ENCODE peak calls at places on chromosomes 11 and 22, in six cellular contexts. F, S, W, L, N and I are unnamed samples.

GRCh38 chr11:26011474-26011873 is 320.5 kb upstream of the ANO3 start:
- DNase-seq in F (no peak), S (no peak), W (no peak), L (no peak), N (no peak), I (no peak)

GRCh38 chr22:49045276-49045675 is 782.4 kb downstream of the BRD1 start:
- DNase-seq in F (no peak), S (no peak), W (no peak), L (no peak), N (no peak), I (no peak)

GRCh38 chr11:18792066-18792591 is 531 bp upstream of the PTPN5 start:
- DNase-seq in F (no peak), S (no peak), W (no peak), L (no peak), N (no peak), I (no peak)

GRCh38 chr22:23834830-23835772 is 3.7 kb downstream of the DERL3 start:
- DNase-seq in F (peak), S (no peak), W (no peak), L (peak), N (peak), I (no peak)

GRCh38 chr11:93169950-93170561 is 27.7 kb downstream of the SLC36A4 start:
- DNase-seq in F (no peak), S (no peak), W (no peak), L (no peak), N (no peak), I (no peak)

GRCh38 chr11:114256898-114257286 is 39.3 kb upstream of the NNMT start:
- DNase-seq in F (no peak), S (no peak), W (no peak), L (no peak), N (no peak), I (no peak)

GRCh38 chr22:29480512-29481264 is 670 bp downstream of the NEFH start:
- DNase-seq in F (peak), S (peak), W (no peak), L (peak), N (no peak), I (no peak)

GRCh38 chr11:22244986-22245592 is 52.2 kb downstream of the ANO5 start:
- DNase-seq in F (no peak), S (no peak), W (no peak), L (peak), N (no peak), I (no peak)

GRCh38 chr11:93122535-93122934 is 75.3 kb downstream of the SLC36A4 start:
- DNase-seq in F (no peak), S (no peak), W (no peak), L (no peak), N (no peak), I (no peak)

GRCh38 chr11:57456960-57457642 is 3.2 kb upstream of the RTN4RL2 start:
- DNase-seq in F (peak), S (peak), W (peak), L (peak), N (peak), I (no peak)

GRCh38 chr11:108135845-108136599 is 14.7 kb downstream of the ACAT1 start:
- DNase-seq in F (no peak), S (no peak), W (no peak), L (no peak), N (no peak), I (no peak)

GRCh38 chr11:70547386-70547785 is 149.1 kb downstream of the CTTN start:
- DNase-seq in F (no peak), S (no peak), W (no peak), L (no peak), N (no peak), I (no peak)

GRCh38 chr11:61148016-61148640 is 13.1 kb downstream of the VPS37C start:
- DNase-seq in F (peak), S (no peak), W (no peak), L (no peak), N (no peak), I (no peak)

GRCh38 chr11:116312560-116313340 is 460.0 kb downstream of the BUD13 start:
- DNase-seq in F (peak), S (no peak), W (peak), L (peak), N (peak), I (no peak)

GRCh38 chr11:18669211-18669593 is 29.4 kb upstream of the TMEM86A start:
- DNase-seq in F (no peak), S (no peak), W (no peak), L (no peak), N (no peak), I (no peak)

GRCh38 chr11:102836290-102836875 is 7.0 kb downstream of the MMP3 start:
- DNase-seq in F (no peak), S (no peak), W (no peak), L (peak), N (no peak), I (no peak)

GRCh38 chr11:114618139-114618538 is 22.6 kb upstream of the NXPE4 start:
- DNase-seq in F (no peak), S (no peak), W (no peak), L (no peak), N (no peak), I (no peak)

DNA sequence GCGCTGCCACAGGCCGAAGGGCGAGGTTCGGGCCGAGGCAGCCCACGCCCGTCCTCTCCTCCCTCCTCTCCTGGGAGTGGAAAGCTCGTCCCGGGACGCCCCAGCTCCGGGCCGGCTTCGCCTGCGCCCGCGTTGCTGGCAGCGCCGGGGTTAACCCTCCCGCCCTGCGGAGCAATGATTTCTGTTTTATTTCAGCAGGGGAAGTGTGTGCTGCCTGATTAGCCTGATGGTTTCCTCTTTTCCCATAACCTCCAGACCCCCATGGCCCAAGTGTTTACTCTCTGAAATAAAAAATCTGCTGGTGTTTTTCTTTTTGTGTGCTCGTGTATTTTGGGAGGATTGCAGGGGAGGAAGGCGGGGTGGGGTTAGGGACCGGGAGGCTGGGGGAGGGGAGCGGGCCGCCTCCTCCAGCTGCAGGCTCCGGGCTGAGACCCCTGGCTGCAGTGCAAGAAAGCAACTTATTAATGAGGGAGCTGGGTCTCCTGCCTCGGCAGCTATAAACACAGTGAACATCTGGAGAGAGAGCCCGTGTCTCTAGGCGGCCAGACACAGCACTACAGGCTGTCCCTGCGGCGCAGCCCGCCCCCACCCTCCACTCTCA is 38.6 kb downstream of the ETS1 start:
- DNase-seq in F (peak), S (no peak), W (peak), L (peak), N (peak), I (no peak)
- H3K27ac ChIP-seq in F (peak), S (no peak), W (peak), L (peak), N (peak), I (no peak)

DNA sequence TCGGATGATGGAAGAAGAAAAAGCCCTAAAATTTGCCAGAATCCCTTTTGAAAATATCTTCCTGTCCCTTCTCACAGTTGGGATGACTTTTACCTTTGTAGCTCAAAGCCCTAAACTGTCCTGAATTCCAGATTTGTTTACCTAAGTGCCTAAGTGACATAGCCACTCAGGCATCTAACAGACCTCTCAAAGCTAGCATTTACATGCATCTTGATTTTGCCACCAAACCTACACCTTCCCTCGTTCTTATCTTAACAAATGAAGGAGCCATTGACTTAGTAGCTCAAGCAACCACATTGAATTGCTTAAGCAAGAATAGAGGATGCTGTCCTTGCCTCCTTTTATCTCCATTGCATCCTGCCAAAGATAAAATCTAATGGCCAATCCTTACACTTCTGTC is 198.4 kb upstream of the NTM start:
- DNase-seq in F (no peak), S (no peak), W (no peak), L (no peak), N (no peak), I (no peak)
- H3K27ac ChIP-seq in F (no peak), S (no peak), W (no peak), L (no peak), N (no peak), I (no peak)

DNA sequence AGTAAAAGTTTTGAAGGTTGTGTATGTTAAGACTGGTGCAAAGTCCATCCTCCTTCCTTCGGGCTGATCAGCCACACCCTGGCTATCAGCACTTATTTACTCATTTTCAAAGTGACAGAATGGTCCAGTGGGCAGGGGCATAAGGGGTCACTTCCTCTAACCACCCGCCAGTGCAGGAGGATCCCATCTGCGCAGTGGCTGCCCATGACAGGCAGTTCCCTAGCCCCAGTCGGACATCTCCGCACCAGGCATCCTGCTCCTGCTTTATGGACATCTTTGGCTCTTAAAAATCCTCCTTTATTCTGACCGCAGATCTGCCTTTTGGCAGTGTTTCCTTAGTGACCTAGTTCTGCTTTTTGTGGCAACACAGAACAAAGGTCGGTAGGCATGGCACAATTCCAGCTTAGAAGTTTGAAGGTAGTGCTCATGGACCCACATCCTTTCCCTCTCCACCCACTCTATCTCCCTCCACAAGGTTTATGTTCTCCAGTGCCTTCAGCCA is 55.9 kb downstream of the BMAL1 start:
- DNase-seq in F (no peak), S (no peak), W (peak), L (no peak), N (no peak), I (no peak)
- H3K27ac ChIP-seq in F (no peak), S (no peak), W (no peak), L (no peak), N (no peak), I (peak)

GRCh38 chr11:65275906-65276305 is 14.1 kb downstream of the POLA2 start:
- DNase-seq in F (no peak), S (no peak), W (no peak), L (no peak), N (no peak), I (no peak)
- H3K27ac ChIP-seq in F (peak), S (no peak), W (peak), L (no peak), N (peak), I (peak)

DNA sequence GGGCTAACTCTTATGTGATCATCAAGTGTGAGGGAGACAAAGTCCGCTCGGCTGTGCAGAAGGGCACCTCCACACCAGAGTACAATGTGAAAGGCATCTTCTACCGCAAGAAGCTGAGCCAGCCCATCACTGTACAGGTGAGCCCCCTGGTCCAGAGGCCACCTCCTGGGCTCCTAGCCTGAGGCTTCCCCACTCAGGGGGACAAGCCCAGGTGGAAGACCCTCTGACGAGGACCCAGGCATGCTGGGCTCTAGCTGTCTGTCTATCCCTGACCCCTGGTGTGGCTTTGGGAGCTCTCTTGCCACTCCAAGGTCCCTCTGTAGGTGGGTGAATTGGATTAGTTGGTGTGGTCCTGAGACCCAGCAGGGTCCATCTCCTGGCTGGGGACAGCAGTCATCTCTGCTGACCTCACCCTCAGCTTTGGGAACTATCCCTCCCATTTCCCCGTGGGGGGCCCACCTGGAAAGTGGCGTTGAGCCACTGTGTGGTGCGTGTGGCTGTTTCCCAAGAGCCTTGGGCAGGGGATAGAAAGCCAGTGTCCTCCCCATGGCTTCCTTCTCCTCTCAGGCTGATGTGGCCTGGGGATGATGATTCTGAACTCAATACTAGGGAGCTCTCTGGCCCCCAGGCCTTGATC is 5.4 kb upstream of the MYO7A start:
- DNase-seq in F (no peak), S (no peak), W (no peak), L (no peak), N (no peak), I (no peak)
- H3K27ac ChIP-seq in F (no peak), S (no peak), W (no peak), L (no peak), N (no peak), I (no peak)